ENCODE peak calls at places on chromosomes 1 and 21, in four cellular contexts. V, G, B and O are unnamed samples.

GRCh38 chr1:147169840-147170674 is 2.2 kb downstream of the PRKAB2 start:
- DNase-seq in V (peak; percentile 17), B (no peak), G (no peak), O (no peak)

GRCh38 chr1:200787896-200788387 is 49.2 kb downstream of the CAMSAP2 start:
- DNase-seq in G (no peak), V (no peak), B (no peak), O (no peak)

GRCh38 chr1:15937146-15937545 is 38.8 kb downstream of the ZBTB17 start:
- DNase-seq in B (no peak), V (peak; percentile 31), G (no peak), O (no peak)

GRCh38 chr1:54745864-54746263 is 18.5 kb downstream of the PARS2 start:
- DNase-seq in V (no peak), G (no peak), B (no peak), O (no peak)

GRCh38 chr1:1279028-1279427 is 1.2 kb upstream of the SCNN1D start:
- DNase-seq in V (no peak), B (no peak), G (no peak), O (no peak)

GRCh38 chr1:154955039-154955717 is 721 bp downstream of the PBXIP1 start:
- DNase-seq in V (peak; percentile 88), B (peak; percentile 68), G (peak; percentile 96), O (peak; percentile 97)

GRCh38 chr1:153493343-153493960 is 33.0 kb upstream of the S100A7 start:
- DNase-seq in G (no peak), B (no peak), V (no peak), O (no peak)

GRCh38 chr1:150763631-150764223 is 1.9 kb downstream of the CTSS start:
- DNase-seq in V (no peak), G (no peak), B (no peak), O (no peak)

GRCh38 chr1:224084867-224085266 is 29.0 kb upstream of the FBXO28 start:
- DNase-seq in B (no peak), V (no peak), G (no peak), O (no peak)

GRCh38 chr1:52533710-52534109 is 19.2 kb downstream of the TUT4 start:
- DNase-seq in V (no peak), B (no peak), G (no peak), O (no peak)
- H3K4me1 ChIP-seq in V (no peaks in the 10 kb centered on the region), B (no peaks in the 10 kb centered on the region), G (no peaks in the 10 kb centered on the region), O (peaks cover 18% of the 10 kb centered on the region)

GRCh38 chr1:93702102-93702827 is 20.6 kb upstream of the BCAR3 start:
- DNase-seq in B (peak; percentile 26), G (no peak), V (no peak), O (no peak)
- H3K4me3 ChIP-seq in B (no peak overlapping the region), G (no peak overlapping the region), V (no peak overlapping the region), O (no peak overlapping the region)

GRCh38 chr1:22711071-22711470 is 432 bp downstream of the EPHB2 start:
- DNase-seq in B (no peak), V (no peak), G (no peak), O (no peak)

GRCh38 chr1:22711591-22712501 is 1.2 kb downstream of the EPHB2 start:
- DNase-seq in B (peak; percentile 41), G (no peak), V (peak; percentile 44), O (no peak)

GRCh38 chr1:22709891-22710687 is 550 bp upstream of the EPHB2 start:
- DNase-seq in G (no peak), B (peak; percentile 71), V (no peak), O (no peak)

GRCh38 chr1:22709227-22709626 is 1.4 kb upstream of the EPHB2 start:
- DNase-seq in B (no peak), V (no peak), G (no peak), O (no peak)

DNA sequence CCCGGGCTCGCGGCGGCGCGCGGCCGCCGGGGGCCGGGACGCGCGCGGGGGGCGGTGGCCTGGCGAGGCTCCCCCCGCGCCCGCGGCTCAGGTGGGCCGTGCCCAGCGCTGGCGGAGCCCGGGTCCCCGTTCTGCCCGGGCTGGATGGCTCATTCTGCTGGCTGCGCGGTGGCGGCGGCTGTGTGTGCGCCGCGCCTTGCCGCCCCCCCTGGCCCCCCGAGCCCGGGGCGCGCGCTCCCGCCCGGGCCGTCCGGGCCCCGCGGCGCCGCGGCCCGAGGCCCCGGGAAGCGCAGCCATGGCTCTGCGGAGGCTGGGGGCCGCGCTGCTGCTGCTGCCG is at the start of gene EPHB2:
- DNase-seq in B (peak; percentile 28), V (peak; percentile 37), G (no peak), O (no peak)
- H3K27ac ChIP-seq in B (no peak within 1 kb of the TSS), V (no peak within 1 kb of the TSS), G (no peak within 1 kb of the TSS), O (no peak within 1 kb of the TSS)

GRCh38 chr1:232425421-232425820 is 204.5 kb downstream of the SIPA1L2 start:
- DNase-seq in G (no peak), B (no peak), V (no peak), O (no peak)
- H3K4me1 ChIP-seq in G (no peaks in the 10 kb centered on the region), B (no peaks in the 10 kb centered on the region), V (no peaks in the 10 kb centered on the region), O (no peaks in the 10 kb centered on the region)

GRCh38 chr1:28773105-28773504 is 36.4 kb downstream of the YTHDF2 start:
- DNase-seq in V (no peak), B (no peak), G (no peak), O (no peak)

GRCh38 chr1:28776341-28776740 is 35.6 kb upstream of the OPRD1 start:
- DNase-seq in V (no peak), G (no peak), B (no peak), O (no peak)

GRCh38 chr1:28778021-28778420 is 33.9 kb upstream of the OPRD1 start:
- DNase-seq in B (no peak), V (no peak), G (no peak), O (no peak)

GRCh38 chr1:28779751-28780150 is 32.2 kb upstream of the OPRD1 start:
- DNase-seq in V (no peak), G (no peak), B (no peak), O (no peak)

DNA sequence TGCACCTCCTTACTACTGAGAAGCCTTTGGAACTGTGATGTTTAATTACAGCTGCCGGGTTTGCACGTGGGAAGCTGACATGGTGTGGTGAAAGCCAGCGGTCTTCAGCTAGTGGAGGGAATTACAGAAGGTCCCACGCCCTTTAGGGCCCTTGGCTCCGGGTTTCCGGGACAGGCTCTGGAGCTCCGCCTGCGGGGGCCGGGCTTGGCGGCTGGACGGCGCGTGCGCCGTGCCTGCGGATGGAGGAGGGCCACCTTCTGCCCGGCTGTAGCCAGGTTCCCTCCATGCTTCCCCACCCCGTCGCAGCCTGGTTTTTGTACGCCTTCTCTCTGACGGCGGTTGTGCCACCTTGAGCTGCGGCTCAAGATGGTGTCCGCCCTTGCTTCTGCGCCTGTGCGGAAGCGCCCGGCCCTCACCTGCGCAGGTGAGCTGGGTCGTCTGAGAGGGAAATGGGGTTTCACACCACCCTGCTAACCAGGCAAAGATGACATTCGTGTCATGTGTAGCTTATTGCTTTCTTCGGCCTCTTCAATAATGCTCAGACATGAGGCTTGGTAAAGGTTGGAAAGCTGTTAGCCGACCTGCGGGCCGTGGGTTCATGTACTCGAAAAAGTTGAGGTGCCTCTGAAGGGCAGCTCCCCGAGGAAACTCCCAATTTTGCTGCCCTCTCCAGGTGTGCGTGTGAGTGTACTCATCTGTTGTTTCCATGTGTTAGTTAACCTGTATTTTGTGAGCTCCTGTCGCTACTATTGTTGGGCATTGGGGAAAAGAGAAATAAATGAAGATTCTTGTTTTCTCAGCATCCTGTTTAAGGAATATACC is 36.6 kb upstream of the OPRD1 start:
- DNase-seq in B (peak; percentile 77), V (peak; percentile 88), G (peak; percentile 30), O (peak; percentile 64)
- H3K4me3 ChIP-seq in B (no peak overlapping the region), V (peak overlapping the region; percentile 57), G (peak overlapping the region; percentile 60), O (peak overlapping the region; percentile 56)

GRCh38 chr1:67632811-67633478 is 52.1 kb upstream of the GADD45A start:
- DNase-seq in G (no peak), V (peak; percentile 75), B (no peak), O (no peak)

GRCh38 chr1:67632356-67632755 is 52.6 kb upstream of the GADD45A start:
- DNase-seq in G (no peak), B (no peak), V (no peak), O (no peak)

GRCh38 chr1:67629370-67630075 is 55.5 kb upstream of the GADD45A start:
- DNase-seq in V (peak; percentile 42), G (no peak), B (no peak), O (no peak)

GRCh38 chr1:67627906-67628305 is 57.1 kb upstream of the GADD45A start:
- DNase-seq in G (no peak), B (no peak), V (no peak), O (no peak)

GRCh38 chr1:67630438-67631045 is 54.5 kb upstream of the GADD45A start:
- DNase-seq in G (no peak), B (no peak), V (peak; percentile 62), O (no peak)
- H3K27ac ChIP-seq in G (no peak overlapping the region), B (no peak overlapping the region), V (peak overlapping the region; percentile 74), O (no peak overlapping the region)

DNA sequence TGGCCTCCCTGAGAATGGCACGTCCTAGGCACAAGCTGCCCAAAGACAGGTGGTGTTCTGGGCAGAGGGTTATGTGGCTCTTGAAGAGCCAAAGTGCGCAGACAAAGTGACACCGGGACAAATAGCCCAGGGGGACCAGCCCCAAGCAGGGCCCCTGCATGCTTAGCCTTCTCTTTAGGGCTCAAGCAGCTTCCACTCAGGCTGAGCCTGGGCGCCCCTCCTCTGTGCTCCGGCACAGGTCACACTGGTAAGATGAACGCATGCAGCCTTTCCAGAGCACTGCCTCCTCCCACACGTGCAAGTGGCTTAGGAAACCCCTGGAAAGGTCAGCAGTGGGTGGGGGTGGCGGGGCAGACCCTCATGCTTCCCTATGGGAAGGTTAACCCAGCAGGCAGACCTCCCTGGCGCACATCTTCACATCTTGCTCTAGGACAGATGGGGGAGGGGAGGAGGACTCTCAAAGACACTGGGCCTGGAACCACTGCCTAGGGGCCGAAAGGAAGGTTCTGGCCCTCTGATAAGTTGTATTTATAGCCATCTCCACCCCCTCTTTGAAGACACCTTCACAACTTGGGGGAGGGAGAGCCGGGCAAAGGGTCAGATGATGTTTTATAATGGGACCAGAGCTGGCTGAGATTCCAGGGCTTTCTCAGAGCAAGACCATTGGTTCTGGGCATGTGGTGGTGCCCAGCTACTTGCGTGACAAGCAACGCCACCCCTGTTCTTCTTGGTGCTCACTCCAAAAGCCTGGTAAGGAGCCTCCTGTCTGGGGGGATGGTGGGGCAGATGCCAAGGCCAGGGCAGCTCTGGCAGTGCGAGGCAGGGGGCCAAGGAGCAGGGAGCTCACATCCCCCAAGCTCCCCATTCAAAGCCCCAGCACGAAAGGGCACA is 5.5 kb downstream of the KLHL21 start:
- DNase-seq in G (no peak), B (no peak), V (no peak), O (no peak)
- H3K4me1 ChIP-seq in G (peaks cover 25% of the 10 kb centered on the region), B (no peaks in the 10 kb centered on the region), V (peaks cover 2% of the 10 kb centered on the region), O (peaks cover 53% of the 10 kb centered on the region)

DNA sequence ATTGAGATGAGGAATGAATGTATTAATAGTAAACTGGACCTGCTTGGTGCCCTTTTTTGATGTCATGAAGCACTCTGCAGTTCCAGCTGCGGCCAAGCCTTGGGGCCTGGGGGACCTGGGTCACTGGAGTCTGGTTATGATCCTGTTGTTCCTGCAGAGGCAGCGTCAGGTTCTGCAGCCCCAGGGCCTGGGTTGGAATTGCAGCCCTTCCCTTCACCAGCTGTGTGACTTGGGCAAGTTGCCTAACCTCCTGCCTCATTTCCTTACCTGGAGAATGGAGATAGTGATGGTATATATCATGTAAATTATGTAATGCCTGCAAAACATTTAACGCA is 9.1 kb upstream of the ATP5PO start:
- DNase-seq in G (no peak), B (no peak), V (peak; percentile 25), O (no peak)
- H3K4me3 ChIP-seq in G (no peak overlapping the region), B (no peak overlapping the region), V (no peak overlapping the region), O (no peak overlapping the region)